ENCODE peak calls at places on chromosomes 2 and 18, in six cellular contexts. One of them, this sample, is unnamed.
A peak's percentile ranks its signal among the peaks of the same experiment; 100 is the strongest.

GRCh38 chr2:100391735-100392515 is 25.5 kb downstream of the CHST10 start:
- DNase-seq in stimulated activated CD8-positive, alpha-beta memory T cell treated with anti-CD3 and anti-CD28 coated beads, Interleukin-12 subunit alpha, Interleukin-12 subunit beta, amount 100 ng/mL, for 4 hours: no peak
- DNase-seq in HL-60: no peak
- DNase-seq in M059J: no peak
- DNase-seq in CD4-positive, alpha-beta T cell: no peak
- DNase-seq in activated CD4-positive, alpha-beta T cell treated with anti-CD3 and anti-CD28 coated beads, Interleukin-2, amount 50 U/mL, for 1 hour: no peak
- DNase-seq in this sample: no peak

GRCh38 chr2:240479111-240479501 is 43.6 kb downstream of the GPC1 start:
- DNase-seq in stimulated activated CD8-positive, alpha-beta memory T cell treated with anti-CD3 and anti-CD28 coated beads, Interleukin-12 subunit alpha, Interleukin-12 subunit beta, amount 100 ng/mL, for 4 hours: no peak
- DNase-seq in HL-60: no peak
- DNase-seq in M059J: no peak
- DNase-seq in CD4-positive, alpha-beta T cell: no peak
- DNase-seq in activated CD4-positive, alpha-beta T cell treated with anti-CD3 and anti-CD28 coated beads, Interleukin-2, amount 50 U/mL, for 1 hour: no peak
- DNase-seq in this sample: no peak

GRCh38 chr2:176647325-176648155 is 378.3 kb downstream of the MTX2 start:
- DNase-seq in stimulated activated CD8-positive, alpha-beta memory T cell treated with anti-CD3 and anti-CD28 coated beads, Interleukin-12 subunit alpha, Interleukin-12 subunit beta, amount 100 ng/mL, for 4 hours: no peak
- DNase-seq in HL-60: no peak
- DNase-seq in M059J: no peak
- DNase-seq in CD4-positive, alpha-beta T cell: no peak
- DNase-seq in activated CD4-positive, alpha-beta T cell treated with anti-CD3 and anti-CD28 coated beads, Interleukin-2, amount 50 U/mL, for 1 hour: no peak
- DNase-seq in this sample: no peak

GRCh38 chr18:11392292-11392691 is 217.1 kb upstream of the SLC35G4 start:
- DNase-seq in stimulated activated CD8-positive, alpha-beta memory T cell treated with anti-CD3 and anti-CD28 coated beads, Interleukin-12 subunit alpha, Interleukin-12 subunit beta, amount 100 ng/mL, for 4 hours: no peak
- DNase-seq in HL-60: no peak
- DNase-seq in M059J: peak; percentile 92
- DNase-seq in CD4-positive, alpha-beta T cell: no peak
- DNase-seq in activated CD4-positive, alpha-beta T cell treated with anti-CD3 and anti-CD28 coated beads, Interleukin-2, amount 50 U/mL, for 1 hour: no peak
- DNase-seq in this sample: no peak

GRCh38 chr18:62717850-62718229 is 2.5 kb downstream of the PHLPP1 start:
- DNase-seq in stimulated activated CD8-positive, alpha-beta memory T cell treated with anti-CD3 and anti-CD28 coated beads, Interleukin-12 subunit alpha, Interleukin-12 subunit beta, amount 100 ng/mL, for 4 hours: no peak
- DNase-seq in HL-60: no peak
- DNase-seq in M059J: no peak
- DNase-seq in CD4-positive, alpha-beta T cell: no peak
- DNase-seq in activated CD4-positive, alpha-beta T cell treated with anti-CD3 and anti-CD28 coated beads, Interleukin-2, amount 50 U/mL, for 1 hour: no peak
- DNase-seq in this sample: peak; percentile 5

GRCh38 chr2:227503433-227504406 is 31.8 kb downstream of the AGFG1 start:
- DNase-seq in stimulated activated CD8-positive, alpha-beta memory T cell treated with anti-CD3 and anti-CD28 coated beads, Interleukin-12 subunit alpha, Interleukin-12 subunit beta, amount 100 ng/mL, for 4 hours: no peak
- DNase-seq in HL-60: no peak
- DNase-seq in M059J: peak; percentile 95
- DNase-seq in CD4-positive, alpha-beta T cell: no peak
- DNase-seq in activated CD4-positive, alpha-beta T cell treated with anti-CD3 and anti-CD28 coated beads, Interleukin-2, amount 50 U/mL, for 1 hour: no peak
- DNase-seq in this sample: peak; percentile 82

GRCh38 chr18:59267511-59268126 is 5.6 kb downstream of the RAX start:
- DNase-seq in stimulated activated CD8-positive, alpha-beta memory T cell treated with anti-CD3 and anti-CD28 coated beads, Interleukin-12 subunit alpha, Interleukin-12 subunit beta, amount 100 ng/mL, for 4 hours: no peak
- DNase-seq in HL-60: no peak
- DNase-seq in M059J: no peak
- DNase-seq in CD4-positive, alpha-beta T cell: no peak
- DNase-seq in activated CD4-positive, alpha-beta T cell treated with anti-CD3 and anti-CD28 coated beads, Interleukin-2, amount 50 U/mL, for 1 hour: no peak
- DNase-seq in this sample: no peak

GRCh38 chr2:239307921-239308620 is 92.7 kb downstream of the HDAC4 start:
- DNase-seq in stimulated activated CD8-positive, alpha-beta memory T cell treated with anti-CD3 and anti-CD28 coated beads, Interleukin-12 subunit alpha, Interleukin-12 subunit beta, amount 100 ng/mL, for 4 hours: no peak
- DNase-seq in HL-60: no peak
- DNase-seq in M059J: no peak
- DNase-seq in CD4-positive, alpha-beta T cell: peak; percentile 27
- DNase-seq in activated CD4-positive, alpha-beta T cell treated with anti-CD3 and anti-CD28 coated beads, Interleukin-2, amount 50 U/mL, for 1 hour: no peak
- DNase-seq in this sample: no peak

GRCh38 chr2:227033471-227034148 is 130.4 kb downstream of the COL4A4 start:
- DNase-seq in stimulated activated CD8-positive, alpha-beta memory T cell treated with anti-CD3 and anti-CD28 coated beads, Interleukin-12 subunit alpha, Interleukin-12 subunit beta, amount 100 ng/mL, for 4 hours: no peak
- DNase-seq in HL-60: peak; percentile 16
- DNase-seq in M059J: peak; percentile 43
- DNase-seq in CD4-positive, alpha-beta T cell: no peak
- DNase-seq in activated CD4-positive, alpha-beta T cell treated with anti-CD3 and anti-CD28 coated beads, Interleukin-2, amount 50 U/mL, for 1 hour: peak; percentile 2
- DNase-seq in this sample: peak; percentile 59

GRCh38 chr2:218745160-218745558 is 34.5 kb downstream of the TTLL4 start:
- DNase-seq in stimulated activated CD8-positive, alpha-beta memory T cell treated with anti-CD3 and anti-CD28 coated beads, Interleukin-12 subunit alpha, Interleukin-12 subunit beta, amount 100 ng/mL, for 4 hours: no peak
- DNase-seq in HL-60: peak; percentile 91
- DNase-seq in M059J: no peak
- DNase-seq in CD4-positive, alpha-beta T cell: no peak
- DNase-seq in activated CD4-positive, alpha-beta T cell treated with anti-CD3 and anti-CD28 coated beads, Interleukin-2, amount 50 U/mL, for 1 hour: no peak
- DNase-seq in this sample: peak; percentile 6

GRCh38 chr2:26575836-26576564 is 65.2 kb downstream of the CIB4 start:
- DNase-seq in stimulated activated CD8-positive, alpha-beta memory T cell treated with anti-CD3 and anti-CD28 coated beads, Interleukin-12 subunit alpha, Interleukin-12 subunit beta, amount 100 ng/mL, for 4 hours: no peak
- DNase-seq in HL-60: no peak
- DNase-seq in M059J: no peak
- DNase-seq in CD4-positive, alpha-beta T cell: no peak
- DNase-seq in activated CD4-positive, alpha-beta T cell treated with anti-CD3 and anti-CD28 coated beads, Interleukin-2, amount 50 U/mL, for 1 hour: no peak
- DNase-seq in this sample: no peak

GRCh38 chr18:25516121-25516520 is 164.2 kb upstream of the ZNF521 start:
- DNase-seq in stimulated activated CD8-positive, alpha-beta memory T cell treated with anti-CD3 and anti-CD28 coated beads, Interleukin-12 subunit alpha, Interleukin-12 subunit beta, amount 100 ng/mL, for 4 hours: no peak
- DNase-seq in HL-60: no peak
- DNase-seq in M059J: no peak
- DNase-seq in CD4-positive, alpha-beta T cell: no peak
- DNase-seq in activated CD4-positive, alpha-beta T cell treated with anti-CD3 and anti-CD28 coated beads, Interleukin-2, amount 50 U/mL, for 1 hour: no peak
- DNase-seq in this sample: no peak

GRCh38 chr2:112577756-112578155 is 6.7 kb upstream of the CHCHD5 start:
- DNase-seq in stimulated activated CD8-positive, alpha-beta memory T cell treated with anti-CD3 and anti-CD28 coated beads, Interleukin-12 subunit alpha, Interleukin-12 subunit beta, amount 100 ng/mL, for 4 hours: no peak
- DNase-seq in HL-60: no peak
- DNase-seq in M059J: peak; percentile 18
- DNase-seq in CD4-positive, alpha-beta T cell: no peak
- DNase-seq in activated CD4-positive, alpha-beta T cell treated with anti-CD3 and anti-CD28 coated beads, Interleukin-2, amount 50 U/mL, for 1 hour: no peak
- DNase-seq in this sample: peak; percentile 68

GRCh38 chr2:233323851-233324250 is 16.2 kb downstream of the SAG start:
- DNase-seq in stimulated activated CD8-positive, alpha-beta memory T cell treated with anti-CD3 and anti-CD28 coated beads, Interleukin-12 subunit alpha, Interleukin-12 subunit beta, amount 100 ng/mL, for 4 hours: no peak
- DNase-seq in HL-60: no peak
- DNase-seq in M059J: no peak
- DNase-seq in CD4-positive, alpha-beta T cell: no peak
- DNase-seq in activated CD4-positive, alpha-beta T cell treated with anti-CD3 and anti-CD28 coated beads, Interleukin-2, amount 50 U/mL, for 1 hour: no peak
- DNase-seq in this sample: no peak

GRCh38 chr18:40851014-40851429 is 1104.0 kb upstream of the PIK3C3 start:
- DNase-seq in stimulated activated CD8-positive, alpha-beta memory T cell treated with anti-CD3 and anti-CD28 coated beads, Interleukin-12 subunit alpha, Interleukin-12 subunit beta, amount 100 ng/mL, for 4 hours: no peak
- DNase-seq in HL-60: no peak
- DNase-seq in M059J: peak; percentile 90
- DNase-seq in CD4-positive, alpha-beta T cell: no peak
- DNase-seq in activated CD4-positive, alpha-beta T cell treated with anti-CD3 and anti-CD28 coated beads, Interleukin-2, amount 50 U/mL, for 1 hour: no peak
- DNase-seq in this sample: peak; percentile 9

GRCh38 chr18:24536834-24537233 is 76.4 kb downstream of the HRH4 start:
- DNase-seq in stimulated activated CD8-positive, alpha-beta memory T cell treated with anti-CD3 and anti-CD28 coated beads, Interleukin-12 subunit alpha, Interleukin-12 subunit beta, amount 100 ng/mL, for 4 hours: no peak
- DNase-seq in HL-60: no peak
- DNase-seq in M059J: no peak
- DNase-seq in CD4-positive, alpha-beta T cell: no peak
- DNase-seq in activated CD4-positive, alpha-beta T cell treated with anti-CD3 and anti-CD28 coated beads, Interleukin-2, amount 50 U/mL, for 1 hour: no peak
- DNase-seq in this sample: no peak

GRCh38 chr18:78406743-78407455 is 572.7 kb upstream of the SALL3 start:
- DNase-seq in stimulated activated CD8-positive, alpha-beta memory T cell treated with anti-CD3 and anti-CD28 coated beads, Interleukin-12 subunit alpha, Interleukin-12 subunit beta, amount 100 ng/mL, for 4 hours: no peak
- DNase-seq in HL-60: peak; percentile 12
- DNase-seq in M059J: no peak
- DNase-seq in CD4-positive, alpha-beta T cell: no peak
- DNase-seq in activated CD4-positive, alpha-beta T cell treated with anti-CD3 and anti-CD28 coated beads, Interleukin-2, amount 50 U/mL, for 1 hour: no peak
- DNase-seq in this sample: no peak

GRCh38 chr2:167279810-167280209 is 391.5 kb downstream of the XIRP2 start:
- DNase-seq in stimulated activated CD8-positive, alpha-beta memory T cell treated with anti-CD3 and anti-CD28 coated beads, Interleukin-12 subunit alpha, Interleukin-12 subunit beta, amount 100 ng/mL, for 4 hours: no peak
- DNase-seq in HL-60: no peak
- DNase-seq in M059J: no peak
- DNase-seq in CD4-positive, alpha-beta T cell: no peak
- DNase-seq in activated CD4-positive, alpha-beta T cell treated with anti-CD3 and anti-CD28 coated beads, Interleukin-2, amount 50 U/mL, for 1 hour: no peak
- DNase-seq in this sample: no peak

GRCh38 chr2:19357383-19358241 is 811 bp downstream of the OSR1 start:
- DNase-seq in stimulated activated CD8-positive, alpha-beta memory T cell treated with anti-CD3 and anti-CD28 coated beads, Interleukin-12 subunit alpha, Interleukin-12 subunit beta, amount 100 ng/mL, for 4 hours: no peak
- DNase-seq in HL-60: no peak
- DNase-seq in M059J: peak; percentile 32
- DNase-seq in CD4-positive, alpha-beta T cell: no peak
- DNase-seq in activated CD4-positive, alpha-beta T cell treated with anti-CD3 and anti-CD28 coated beads, Interleukin-2, amount 50 U/mL, for 1 hour: peak; percentile 11
- DNase-seq in this sample: peak; percentile 54

GRCh38 chr2:10272464-10272863 is 30.2 kb upstream of the HPCAL1 start:
- DNase-seq in stimulated activated CD8-positive, alpha-beta memory T cell treated with anti-CD3 and anti-CD28 coated beads, Interleukin-12 subunit alpha, Interleukin-12 subunit beta, amount 100 ng/mL, for 4 hours: no peak
- DNase-seq in HL-60: no peak
- DNase-seq in M059J: no peak
- DNase-seq in CD4-positive, alpha-beta T cell: peak; percentile 10
- DNase-seq in activated CD4-positive, alpha-beta T cell treated with anti-CD3 and anti-CD28 coated beads, Interleukin-2, amount 50 U/mL, for 1 hour: no peak
- DNase-seq in this sample: no peak

GRCh38 chr18:74976331-74976909 is 232.5 kb downstream of the PTGR3 start:
- DNase-seq in stimulated activated CD8-positive, alpha-beta memory T cell treated with anti-CD3 and anti-CD28 coated beads, Interleukin-12 subunit alpha, Interleukin-12 subunit beta, amount 100 ng/mL, for 4 hours: no peak
- DNase-seq in HL-60: no peak
- DNase-seq in M059J: no peak
- DNase-seq in CD4-positive, alpha-beta T cell: no peak
- DNase-seq in activated CD4-positive, alpha-beta T cell treated with anti-CD3 and anti-CD28 coated beads, Interleukin-2, amount 50 U/mL, for 1 hour: no peak
- DNase-seq in this sample: no peak

GRCh38 chr2:42725657-42726056 is 38.3 kb downstream of the OXER1 start:
- DNase-seq in stimulated activated CD8-positive, alpha-beta memory T cell treated with anti-CD3 and anti-CD28 coated beads, Interleukin-12 subunit alpha, Interleukin-12 subunit beta, amount 100 ng/mL, for 4 hours: no peak
- DNase-seq in HL-60: peak; percentile 61
- DNase-seq in M059J: no peak
- DNase-seq in CD4-positive, alpha-beta T cell: no peak
- DNase-seq in activated CD4-positive, alpha-beta T cell treated with anti-CD3 and anti-CD28 coated beads, Interleukin-2, amount 50 U/mL, for 1 hour: no peak
- DNase-seq in this sample: peak; percentile 33

GRCh38 chr2:205586626-205587025 is 95.7 kb upstream of the NRP2 start:
- DNase-seq in stimulated activated CD8-positive, alpha-beta memory T cell treated with anti-CD3 and anti-CD28 coated beads, Interleukin-12 subunit alpha, Interleukin-12 subunit beta, amount 100 ng/mL, for 4 hours: no peak
- DNase-seq in HL-60: no peak
- DNase-seq in M059J: no peak
- DNase-seq in CD4-positive, alpha-beta T cell: no peak
- DNase-seq in activated CD4-positive, alpha-beta T cell treated with anti-CD3 and anti-CD28 coated beads, Interleukin-2, amount 50 U/mL, for 1 hour: no peak
- DNase-seq in this sample: no peak

GRCh38 chr2:223459328-223459939 is 142.7 kb downstream of the SCG2 start:
- DNase-seq in stimulated activated CD8-positive, alpha-beta memory T cell treated with anti-CD3 and anti-CD28 coated beads, Interleukin-12 subunit alpha, Interleukin-12 subunit beta, amount 100 ng/mL, for 4 hours: no peak
- DNase-seq in HL-60: no peak
- DNase-seq in M059J: peak; percentile 30
- DNase-seq in CD4-positive, alpha-beta T cell: no peak
- DNase-seq in activated CD4-positive, alpha-beta T cell treated with anti-CD3 and anti-CD28 coated beads, Interleukin-2, amount 50 U/mL, for 1 hour: no peak
- DNase-seq in this sample: peak; percentile 42

GRCh38 chr2:5365871-5366461 is 326.2 kb upstream of the SOX11 start:
- DNase-seq in stimulated activated CD8-positive, alpha-beta memory T cell treated with anti-CD3 and anti-CD28 coated beads, Interleukin-12 subunit alpha, Interleukin-12 subunit beta, amount 100 ng/mL, for 4 hours: no peak
- DNase-seq in HL-60: peak; percentile 76
- DNase-seq in M059J: no peak
- DNase-seq in CD4-positive, alpha-beta T cell: no peak
- DNase-seq in activated CD4-positive, alpha-beta T cell treated with anti-CD3 and anti-CD28 coated beads, Interleukin-2, amount 50 U/mL, for 1 hour: peak; percentile 6
- DNase-seq in this sample: no peak

GRCh38 chr2:182664212-182664611 is 51.8 kb upstream of the DNAJC10 start:
- DNase-seq in stimulated activated CD8-positive, alpha-beta memory T cell treated with anti-CD3 and anti-CD28 coated beads, Interleukin-12 subunit alpha, Interleukin-12 subunit beta, amount 100 ng/mL, for 4 hours: no peak
- DNase-seq in HL-60: no peak
- DNase-seq in M059J: no peak
- DNase-seq in CD4-positive, alpha-beta T cell: no peak
- DNase-seq in activated CD4-positive, alpha-beta T cell treated with anti-CD3 and anti-CD28 coated beads, Interleukin-2, amount 50 U/mL, for 1 hour: no peak
- DNase-seq in this sample: no peak

GRCh38 chr2:241703128-241703604 is 1.3 kb downstream of the ING5 start:
- DNase-seq in stimulated activated CD8-positive, alpha-beta memory T cell treated with anti-CD3 and anti-CD28 coated beads, Interleukin-12 subunit alpha, Interleukin-12 subunit beta, amount 100 ng/mL, for 4 hours: no peak
- DNase-seq in HL-60: no peak
- DNase-seq in M059J: peak; percentile 7
- DNase-seq in CD4-positive, alpha-beta T cell: no peak
- DNase-seq in activated CD4-positive, alpha-beta T cell treated with anti-CD3 and anti-CD28 coated beads, Interleukin-2, amount 50 U/mL, for 1 hour: no peak
- DNase-seq in this sample: peak; percentile 40

GRCh38 chr18:5091741-5092140 is 105.3 kb downstream of the AKAIN1 start:
- DNase-seq in stimulated activated CD8-positive, alpha-beta memory T cell treated with anti-CD3 and anti-CD28 coated beads, Interleukin-12 subunit alpha, Interleukin-12 subunit beta, amount 100 ng/mL, for 4 hours: no peak
- DNase-seq in HL-60: no peak
- DNase-seq in M059J: no peak
- DNase-seq in CD4-positive, alpha-beta T cell: no peak
- DNase-seq in activated CD4-positive, alpha-beta T cell treated with anti-CD3 and anti-CD28 coated beads, Interleukin-2, amount 50 U/mL, for 1 hour: no peak
- DNase-seq in this sample: no peak

GRCh38 chr2:237862528-237862895 is 3.1 kb downstream of the RAMP1 start:
- DNase-seq in stimulated activated CD8-positive, alpha-beta memory T cell treated with anti-CD3 and anti-CD28 coated beads, Interleukin-12 subunit alpha, Interleukin-12 subunit beta, amount 100 ng/mL, for 4 hours: no peak
- DNase-seq in HL-60: no peak
- DNase-seq in M059J: no peak
- DNase-seq in CD4-positive, alpha-beta T cell: no peak
- DNase-seq in activated CD4-positive, alpha-beta T cell treated with anti-CD3 and anti-CD28 coated beads, Interleukin-2, amount 50 U/mL, for 1 hour: no peak
- DNase-seq in this sample: no peak

GRCh38 chr2:4992226-4992625 is 700.0 kb upstream of the SOX11 start:
- DNase-seq in stimulated activated CD8-positive, alpha-beta memory T cell treated with anti-CD3 and anti-CD28 coated beads, Interleukin-12 subunit alpha, Interleukin-12 subunit beta, amount 100 ng/mL, for 4 hours: no peak
- DNase-seq in HL-60: no peak
- DNase-seq in M059J: no peak
- DNase-seq in CD4-positive, alpha-beta T cell: no peak
- DNase-seq in activated CD4-positive, alpha-beta T cell treated with anti-CD3 and anti-CD28 coated beads, Interleukin-2, amount 50 U/mL, for 1 hour: no peak
- DNase-seq in this sample: no peak

GRCh38 chr18:44592639-44593038 is 88.0 kb upstream of the SETBP1 start:
- DNase-seq in stimulated activated CD8-positive, alpha-beta memory T cell treated with anti-CD3 and anti-CD28 coated beads, Interleukin-12 subunit alpha, Interleukin-12 subunit beta, amount 100 ng/mL, for 4 hours: no peak
- DNase-seq in HL-60: no peak
- DNase-seq in M059J: peak; percentile 79
- DNase-seq in CD4-positive, alpha-beta T cell: no peak
- DNase-seq in activated CD4-positive, alpha-beta T cell treated with anti-CD3 and anti-CD28 coated beads, Interleukin-2, amount 50 U/mL, for 1 hour: no peak
- DNase-seq in this sample: peak; percentile 82